ENCODE peak calls at places on chromosomes 7 and 10, in four cellular contexts. U is fibroblast of lung, I is iris pigment epithelial cell, J is endothelial cell of umbilical vein. M is an unnamed sample.

GRCh38 chr10:84938117-84938905 is 609.9 kb downstream of the CCSER2 start:
- DNase-seq in I (no peak), U (no peak), J (no peak), M (no peak)

GRCh38 chr10:95229724-95230627 is 35.9 kb downstream of the ACSM6 start:
- DNase-seq in I (peak), J (peak), U (peak), M (no peak)

GRCh38 chr10:69104994-69105790 is 17.3 kb downstream of the SRGN start:
- DNase-seq in U (no peak), I (no peak), J (no peak), M (no peak)

GRCh38 chr10:29734640-29734979 is 99.8 kb upstream of the SVIL start:
- DNase-seq in J (peak), U (peak), I (no peak), M (no peak)

GRCh38 chr10:98170249-98171117 is 36.0 kb downstream of the R3HCC1L start:
- DNase-seq in U (peak), I (peak), J (peak), M (no peak)

GRCh38 chr7:1899951-1900762 is 230.1 kb downstream of the ELFN1 start:
- DNase-seq in J (no peak), I (no peak), U (no peak), M (no peak)

GRCh38 chr7:23242321-23242720 is 4.3 kb upstream of the GPNMB start:
- DNase-seq in U (no peak), J (no peak), I (peak), M (no peak)

GRCh38 chr7:44108768-44109750 is 4.9 kb downstream of the AEBP1 start:
- DNase-seq in U (no peak), I (no peak), J (no peak), M (no peak)

GRCh38 chr10:34313888-34314287 is 501.2 kb downstream of the PARD3 start:
- DNase-seq in J (no peak), I (no peak), U (no peak), M (no peak)

GRCh38 chr10:120741415-120741814 is 109.7 kb upstream of the WDR11 start:
- DNase-seq in U (no peak), I (no peak), J (no peak), M (no peak)

GRCh38 chr7:36862685-36863375 is 138.5 kb upstream of the AOAH start:
- DNase-seq in I (no peak), J (no peak), U (no peak), M (no peak)